ENCODE peak calls at places on chromosomes 2 and 18, in five cellular contexts. P is heart right ventricle; T is CD8-positive, alpha-beta T cell; B is cardiac muscle cell; N is OCI-LY7. Y is an unnamed sample. For H3K36me3, the result is how much of the 10 kb centered on the place peaks cover.

GRCh38 chr2:237486819-237487448 is at the start of gene MLPH:
- DNase-seq in P (peak), T (no peak), B (peak), N (no peak), Y (no peak)

GRCh38 chr2:206082298-206082843 is 3.6 kb downstream of the INO80D start:
- DNase-seq in P (no peak), T (no peak), B (no peak), N (no peak), Y (no peak)

GRCh38 chr2:96195410-96196071 is 13.1 kb downstream of the STARD7 start:
- DNase-seq in P (no peak), T (no peak), B (no peak), N (no peak), Y (no peak)

GRCh38 chr2:171509945-171510731 is 12.1 kb upstream of the CYBRD1 start:
- DNase-seq in P (no peak), T (no peak), B (no peak), N (no peak), Y (peak)

GRCh38 chr18:3383381-3383915 is 66.5 kb upstream of the TGIF1 start:
- DNase-seq in P (no peak), T (no peak), B (peak), N (no peak), Y (no peak)

GRCh38 chr2:19140463-19141208 is 217.8 kb downstream of the OSR1 start:
- DNase-seq in P (no peak), T (no peak), B (peak), N (no peak), Y (no peak)

GRCh38 chr2:134357814-134358213 is 103.9 kb downstream of the MGAT5 start:
- DNase-seq in P (no peak), T (no peak), B (no peak), N (no peak), Y (no peak)

GRCh38 chr2:15927546-15928218 is 12.7 kb upstream of the MYCN start:
- DNase-seq in P (no peak), T (no peak), B (no peak), N (no peak), Y (no peak)

GRCh38 chr18:41703744-41704530 is 251.1 kb upstream of the PIK3C3 start:
- DNase-seq in P (no peak), T (no peak), B (peak), N (no peak), Y (no peak)

GRCh38 chr18:75837316-75837715 is 409.8 kb upstream of the SMIM21 start:
- DNase-seq in P (no peak), T (no peak), B (no peak), N (no peak), Y (no peak)

GRCh38 chr2:119338826-119339561 is 27.6 kb downstream of the C2orf76 start:
- DNase-seq in P (no peak), T (peak), B (no peak), N (peak), Y (peak)

GRCh38 chr2:138032334-138032733 is 68.1 kb downstream of the HNMT start:
- DNase-seq in P (no peak), T (no peak), B (no peak), N (no peak), Y (no peak)
- H3K36me3 ChIP-seq in P (under half), T (under half), B (under half), N (under half), Y (under half)

DNA sequence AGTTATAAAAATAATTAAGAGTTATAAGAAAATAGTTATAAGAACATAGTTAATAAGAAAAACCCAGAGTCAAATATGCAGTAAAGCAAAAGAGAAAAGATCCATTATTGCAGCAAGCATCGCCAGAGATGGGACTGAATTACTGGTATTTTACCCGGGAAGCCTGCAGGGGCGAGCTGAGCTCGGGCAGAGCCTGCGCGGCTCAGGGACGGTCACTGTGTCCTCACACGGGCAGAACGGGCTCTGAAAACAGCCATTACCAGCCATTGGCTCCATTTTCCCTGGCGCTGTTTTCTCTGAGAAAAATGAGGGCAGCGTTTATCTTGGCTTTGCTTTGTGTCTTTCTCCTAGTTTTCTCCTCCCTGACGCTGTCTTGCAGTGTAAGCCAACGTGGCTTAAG is 95.3 kb upstream of the ALKAL2 start:
- DNase-seq in P (no peak), T (no peak), B (no peak), N (no peak), Y (no peak)
- TF ChIP-seq CTCF in P (no peak), T (no peak), B (no peak), N (no peak), Y (no peak)

GRCh38 chr2:20634430-20635095 is 16.3 kb downstream of the HS1BP3 start:
- DNase-seq in P (no peak), T (no peak), B (peak), N (no peak), Y (no peak)
- H3K4me3 ChIP-seq in P (no peak), T (no peak), B (no peak), N (no peak), Y (no peak)

GRCh38 chr2:218566296-218566695 is 1.9 kb downstream of the USP37 start:
- DNase-seq in P (no peak), T (no peak), B (no peak), N (no peak), Y (no peak)

GRCh38 chr2:218568190-218569037 is at the start of the genes CNOT9 and USP37:
- DNase-seq in P (peak), T (peak), B (peak), N (peak), Y (peak)

GRCh38 chr2:218569038-218569431 is 396 bp downstream of the CNOT9 start:
- DNase-seq in P (peak), T (peak), B (peak), N (peak), Y (no peak)

GRCh38 chr2:218567797-218568189 is 358 bp downstream of the USP37 start:
- DNase-seq in P (no peak), T (no peak), B (no peak), N (no peak), Y (no peak)

DNA sequence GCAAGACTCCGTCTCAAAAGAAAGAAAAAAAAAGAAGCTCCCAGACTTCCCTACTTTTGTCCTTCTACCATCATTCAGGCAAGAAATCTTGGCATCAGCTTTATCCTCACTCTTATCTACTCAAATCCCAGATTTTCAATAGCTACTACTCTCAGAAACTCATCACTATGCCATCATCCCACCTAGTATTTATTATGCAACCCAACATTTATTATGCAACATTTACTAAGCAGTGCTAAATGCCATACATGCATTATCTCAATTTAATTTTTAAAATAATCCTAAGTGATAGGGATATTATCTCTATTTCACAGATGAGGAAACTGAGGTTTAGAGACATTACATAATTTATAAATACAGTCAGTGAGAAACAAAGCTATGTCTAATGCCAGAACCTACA is 4.1 kb downstream of the USP37 start:
- DNase-seq in P (no peak), T (no peak), B (no peak), N (no peak), Y (no peak)
- H3K36me3 ChIP-seq in P (half or more), T (under half), B (under half), N (half or more), Y (under half)

GRCh38 chr2:187442778-187443177 is 5.3 kb downstream of the CALCRL start:
- DNase-seq in P (no peak), T (no peak), B (no peak), N (no peak), Y (no peak)

GRCh38 chr2:187440101-187440500 is 8.0 kb downstream of the CALCRL start:
- DNase-seq in P (no peak), T (no peak), B (no peak), N (no peak), Y (no peak)

GRCh38 chr2:187438459-187438858 is 9.6 kb downstream of the CALCRL start:
- DNase-seq in P (no peak), T (no peak), B (no peak), N (no peak), Y (no peak)

DNA sequence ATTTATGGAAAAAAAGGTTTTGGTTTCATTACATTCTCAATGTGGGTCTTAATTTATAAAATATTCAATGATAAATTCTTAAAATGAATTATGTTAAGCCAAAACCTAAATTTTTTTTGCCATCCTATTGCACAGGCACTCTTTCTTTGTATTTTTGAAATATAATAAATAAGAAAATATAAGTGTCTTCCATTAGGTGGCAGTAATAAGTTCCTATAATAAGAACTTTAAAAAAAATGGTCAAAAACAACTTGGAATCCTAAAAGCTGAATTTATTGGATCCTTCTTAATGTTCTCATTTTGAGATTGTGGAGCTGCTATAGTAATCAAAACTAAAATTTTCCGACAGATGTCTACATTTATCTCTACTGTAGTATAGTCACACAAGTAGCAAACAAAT is 5.7 kb downstream of the CALCRL start:
- DNase-seq in P (no peak), T (no peak), B (no peak), N (no peak), Y (no peak)
- TF ChIP-seq CTCF in P (no peak), T (no peak), B (no peak), N (peak), Y (peak)

GRCh38 chr2:160223560-160223959 is 23.5 kb upstream of the ITGB6 start:
- DNase-seq in P (no peak), T (no peak), B (no peak), N (no peak), Y (no peak)

GRCh38 chr2:160220001-160220400 is 19.9 kb upstream of the ITGB6 start:
- DNase-seq in P (no peak), T (no peak), B (no peak), N (no peak), Y (no peak)

GRCh38 chr2:160222546-160223281 is 22.6 kb upstream of the ITGB6 start:
- DNase-seq in P (no peak), T (no peak), B (no peak), N (no peak), Y (no peak)

GRCh38 chr2:160221391-160222276 is 21.6 kb upstream of the ITGB6 start:
- DNase-seq in P (peak), T (no peak), B (peak), N (no peak), Y (no peak)

GRCh38 chr2:160220545-160221009 is 20.5 kb upstream of the ITGB6 start:
- DNase-seq in P (no peak), T (no peak), B (no peak), N (no peak), Y (peak)
- H3K4me3 ChIP-seq in P (no peak), T (no peak), B (no peak), N (no peak), Y (no peak)